ENCODE peak calls at places on chromosomes 16 and 17, in four cellular contexts. C is GM23338, O is SK-N-SH, V is hepatocyte. U is an unnamed sample.

GRCh38 chr17:74123350-74123749 is 80.1 kb upstream of the RPL38 start:
- DNase-seq in C (no peak), V (no peak), O (no peak), U (peak; percentile 18)

GRCh38 chr16:57781741-57782606 is 20.3 kb downstream of the KIFC3 start:
- DNase-seq in O (no peak), C (no peak), V (peak; percentile 51), U (peak; percentile 50)

GRCh38 chr17:78664476-78665384 is 87.5 kb upstream of the DNAH17 start:
- DNase-seq in C (no peak), V (peak; percentile 30), O (no peak), U (no peak)

GRCh38 chr16:85610059-85610445 is 3.1 kb upstream of the GSE1 start:
- DNase-seq in O (no peak), C (no peak), V (no peak), U (no peak)

GRCh38 chr17:40922239-40922638 is 15.2 kb downstream of the KRT23 start:
- DNase-seq in O (no peak), V (peak; percentile 80), C (no peak), U (peak; percentile 87)

GRCh38 chr17:77502626-77503292 is 362.0 kb downstream of the SEC14L1 start:
- DNase-seq in O (peak; percentile 44), C (no peak), V (peak; percentile 2), U (no peak)

GRCh38 chr16:49470550-49470949 is 96.9 kb downstream of the C16orf78 start:
- DNase-seq in V (no peak), C (no peak), O (no peak), U (no peak)

GRCh38 chr16:64012166-64012565 is 1109.7 kb downstream of the CDH11 start:
- DNase-seq in V (no peak), O (no peak), C (no peak), U (peak; percentile 46)

GRCh38 chr17:79652999-79653643 is 42.3 kb upstream of the RBFOX3 start:
- DNase-seq in V (no peak), C (no peak), O (no peak), U (no peak)

GRCh38 chr17:37092041-37092440 is 143.3 kb downstream of the AATF start:
- DNase-seq in V (peak; percentile 63), O (no peak), C (no peak), U (peak; percentile 12)

GRCh38 chr17:82238562-82239201 is 9.8 kb downstream of the SLC16A3 start:
- DNase-seq in V (peak; percentile 74), C (no peak), O (no peak), U (peak; percentile 80)

GRCh38 chr17:28405632-28406477 is at the start of gene SLC46A1:
- DNase-seq in V (peak; percentile 88), O (peak; percentile 91), C (peak; percentile 85), U (no peak)

GRCh38 chr17:42571435-42572225 is 4.7 kb downstream of the MLX start:
- DNase-seq in C (no peak), V (no peak), O (no peak), U (no peak)

GRCh38 chr17:56173958-56174357 is 20.7 kb downstream of the ANKFN1 start:
- DNase-seq in O (no peak), C (no peak), V (no peak), U (no peak)

GRCh38 chr17:36731806-36732205 is 130.4 kb downstream of the MRM1 start:
- DNase-seq in O (no peak), C (peak; percentile 91), V (no peak), U (no peak)

GRCh38 chr16:46972971-46973456 is 460 bp downstream of the DNAJA2 start:
- DNase-seq in O (peak; percentile 72), C (peak; percentile 51), V (peak; percentile 63), U (no peak)

GRCh38 chr16:69017036-69017783 is 88.2 kb upstream of the HAS3 start:
- DNase-seq in V (no peak), O (peak; percentile 11), C (no peak), U (peak; percentile 81)

GRCh38 chr17:48215583-48216139 is 108.1 kb downstream of the SNX11 start:
- DNase-seq in O (peak; percentile 26), V (peak; percentile 71), C (peak; percentile 82), U (no peak)

GRCh38 chr17:66543526-66543925 is 241.1 kb downstream of the PRKCA start:
- DNase-seq in V (no peak), C (no peak), O (no peak), U (peak; percentile 52)

GRCh38 chr16:88790312-88791150 is 5.5 kb upstream of the PIEZO1 start:
- DNase-seq in C (peak; percentile 35), V (no peak), O (no peak), U (no peak)

GRCh38 chr17:76007131-76007849 is 6.6 kb downstream of the CDK3 start:
- DNase-seq in O (no peak), V (no peak), C (no peak), U (no peak)

GRCh38 chr17:54771409-54771808 is 129.2 kb upstream of the TOM1L1 start:
- DNase-seq in C (no peak), V (peak; percentile 7), O (no peak), U (no peak)
- TF ChIP-seq CTCF in C (no peak), V (no peak), O (no peak), U (no peak)

GRCh38 chr16:87582966-87583325 is 19.4 kb upstream of the JPH3 start:
- DNase-seq in C (no peak), V (no peak), O (no peak), U (no peak)
- H2AFZ ChIP-seq in C (peak overlapping the region; percentile 98), V (no peak overlapping the region), O (no peak overlapping the region), U (peak overlapping the region; percentile 62)

GRCh38 chr17:10328971-10329923 is 43.6 kb downstream of the MYH13 start:
- DNase-seq in V (no peak), O (no peak), C (no peak), U (no peak)

GRCh38 chr17:10325036-10325435 is 47.8 kb downstream of the MYH13 start:
- DNase-seq in C (no peak), V (no peak), O (no peak), U (no peak)

GRCh38 chr17:10328206-10328605 is 44.6 kb downstream of the MYH13 start:
- DNase-seq in O (no peak), C (no peak), V (no peak), U (no peak)

GRCh38 chr17:10323812-10324610 is 48.8 kb downstream of the MYH13 start:
- DNase-seq in C (no peak), O (no peak), V (no peak), U (no peak)

GRCh38 chr17:10327640-10328039 is 45.2 kb downstream of the MYH13 start:
- DNase-seq in O (peak; percentile 75), C (peak; percentile 94), V (peak; percentile 93), U (peak; percentile 3)
- TF ChIP-seq CTCF in O (peak; percentile 91), C (peak; percentile 95), V (peak; percentile 89), U (peak; percentile 83)

GRCh38 chr17:81221371-81221841 is 1.4 kb downstream of the CEP131 start:
- DNase-seq in V (no peak), C (peak; percentile 60), O (no peak), U (no peak)

GRCh38 chr17:81223758-81224122 is 975 bp upstream of the CEP131 start:
- DNase-seq in C (peak; percentile 60), V (no peak), O (no peak), U (no peak)

GRCh38 chr17:81222620-81222905 is 202 bp downstream of the CEP131 start:
- DNase-seq in O (no peak), C (no peak), V (no peak), U (no peak)

GRCh38 chr17:81222906-81223757 is at the start of gene CEP131:
- DNase-seq in O (peak; percentile 100), V (peak; percentile 99), C (peak; percentile 99), U (peak; percentile 92)

DNA sequence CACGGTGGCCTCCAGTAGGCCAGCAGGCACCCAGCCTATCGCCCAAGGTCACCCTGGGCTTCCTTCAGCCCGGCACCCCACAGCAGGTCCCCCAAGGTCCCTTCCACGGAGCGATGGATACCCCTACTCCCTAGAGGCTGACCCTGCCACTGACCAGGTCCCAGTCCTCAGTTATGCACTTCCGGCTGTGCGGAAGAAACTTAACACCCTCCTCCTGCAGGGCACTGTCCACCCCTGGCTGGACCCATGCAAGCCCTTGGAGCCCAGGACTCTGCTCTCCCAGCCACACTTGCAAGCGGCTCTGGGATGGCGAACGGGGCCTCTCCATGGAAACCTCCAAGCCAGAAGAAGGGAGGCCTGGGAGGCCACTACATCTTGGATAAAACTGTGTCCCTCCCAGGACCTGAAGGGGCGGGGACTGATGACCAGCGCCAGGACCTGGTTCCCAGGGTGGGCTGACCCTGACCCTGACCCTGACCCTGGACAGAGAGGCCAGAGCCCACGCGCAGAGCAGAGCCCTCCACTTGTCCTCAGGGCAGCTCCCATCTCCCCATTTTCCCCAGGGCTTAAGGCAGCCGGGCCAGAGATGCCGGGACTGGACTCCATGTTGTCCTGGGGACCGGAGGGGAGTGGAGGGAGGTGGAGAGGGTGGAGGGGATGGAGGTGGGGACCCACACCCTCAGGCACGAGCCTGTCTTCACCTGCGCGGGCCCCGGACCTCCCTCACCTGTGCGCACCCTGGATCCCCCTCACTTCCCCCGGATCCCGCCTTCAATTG is 734 bp downstream of the CEP131 start:
- DNase-seq in O (peak; percentile 74), V (no peak), C (no peak), U (no peak)
- H2AFZ ChIP-seq in O (peak overlapping the region; percentile 82), V (peak overlapping the region; percentile 95), C (no peak overlapping the region), U (peak overlapping the region; percentile 86)

DNA sequence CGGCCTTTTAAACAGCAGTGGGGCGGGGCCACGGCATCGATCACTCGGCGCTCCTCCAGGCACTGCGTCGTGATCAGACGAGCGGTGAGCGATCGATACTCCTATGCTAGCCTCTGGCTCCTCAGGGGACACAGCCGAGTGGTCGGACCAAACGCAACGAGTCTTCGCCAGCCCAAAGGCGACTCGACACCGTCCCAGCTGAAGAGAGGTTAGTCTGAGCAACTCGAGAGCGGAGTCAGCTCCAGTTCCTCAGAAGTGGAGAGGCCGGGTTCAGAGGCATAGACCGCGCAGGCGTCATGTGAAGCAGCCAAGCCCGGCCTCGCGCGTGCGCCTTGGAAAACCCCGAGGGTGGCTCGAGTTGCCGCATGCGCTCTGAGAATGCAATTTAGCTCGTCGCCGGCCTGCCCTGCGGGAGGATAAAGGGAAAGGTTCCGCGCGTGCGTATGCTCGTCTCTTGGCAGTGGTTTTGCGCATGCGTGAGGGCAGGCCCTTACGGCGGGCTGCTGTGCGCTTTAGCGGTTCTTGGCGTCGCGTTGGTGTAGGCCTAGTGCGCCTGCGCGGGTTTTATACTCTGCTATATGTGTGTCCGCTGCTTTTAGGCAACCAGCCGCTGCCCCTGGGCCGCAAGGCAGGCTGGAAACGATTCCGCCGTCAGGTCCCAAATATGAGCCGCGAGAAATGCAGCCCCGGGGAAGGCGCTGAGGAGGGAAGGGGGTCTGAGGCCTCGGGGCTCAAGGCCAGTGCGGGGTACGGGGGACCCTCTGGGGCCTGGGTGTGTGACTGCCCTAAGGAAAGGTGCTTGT is at the start of gene KDM8:
- DNase-seq in C (peak; percentile 98), V (peak; percentile 100), O (peak; percentile 97), U (peak; percentile 97)
- TF ChIP-seq CTCF in C (no peak), V (no peak), O (no peak), U (no peak)

GRCh38 chr16:9070295-9070694 is 21.1 kb upstream of the HAPSTR1 start:
- DNase-seq in O (no peak), C (no peak), V (no peak), U (no peak)

GRCh38 chr16:9068886-9069285 is 22.6 kb upstream of the HAPSTR1 start:
- DNase-seq in C (no peak), V (no peak), O (no peak), U (no peak)

GRCh38 chr16:9077001-9077809 is 14.2 kb upstream of the HAPSTR1 start:
- DNase-seq in V (no peak), C (no peak), O (peak; percentile 37), U (peak; percentile 84)

GRCh38 chr16:9075299-9076071 is 16.0 kb upstream of the HAPSTR1 start:
- DNase-seq in V (no peak), C (no peak), O (no peak), U (no peak)

GRCh38 chr16:9072806-9073341 is 18.6 kb upstream of the HAPSTR1 start:
- DNase-seq in C (no peak), O (no peak), V (no peak), U (peak; percentile 94)
- H2AFZ ChIP-seq in C (peak overlapping the region; percentile 56), O (peak overlapping the region; percentile 38), V (no peak overlapping the region), U (peak overlapping the region; percentile 6)

U was measured in astrocyte.